ENCODE peak calls at places on chromosomes 3 and 15, in four cellular contexts. One of them, this sample, is unnamed.

GRCh38 chr3:50550079-50550736 is 17.3 kb downstream of the C3orf18 start:
- DNase-seq in HEK293T: peak; percentile 79
- DNase-seq in GM12878: no peak
- DNase-seq in K562: peak; percentile 66
- DNase-seq in this sample: peak; percentile 36

GRCh38 chr15:29944925-29945324 is 122.7 kb upstream of the TJP1 start:
- DNase-seq in HEK293T: no peak
- DNase-seq in GM12878: no peak
- DNase-seq in K562: no peak
- DNase-seq in this sample: no peak

GRCh38 chr15:90512281-90512680 is 17.4 kb upstream of the CRTC3 start:
- DNase-seq in HEK293T: no peak
- DNase-seq in GM12878: no peak
- DNase-seq in K562: no peak
- DNase-seq in this sample: no peak

GRCh38 chr3:62084558-62084957 is 288.8 kb downstream of the FEZF2 start:
- DNase-seq in HEK293T: no peak
- DNase-seq in GM12878: no peak
- DNase-seq in K562: no peak
- DNase-seq in this sample: no peak

GRCh38 chr3:102141096-102141912 is 292.0 kb downstream of the NFKBIZ start:
- DNase-seq in HEK293T: no peak
- DNase-seq in GM12878: no peak
- DNase-seq in K562: no peak
- DNase-seq in this sample: no peak

GRCh38 chr3:146088840-146089239 is 72.1 kb downstream of the PLOD2 start:
- DNase-seq in HEK293T: no peak
- DNase-seq in GM12878: no peak
- DNase-seq in K562: no peak
- DNase-seq in this sample: no peak

GRCh38 chr3:11820540-11821041 is 26.1 kb downstream of the TAMM41 start:
- DNase-seq in HEK293T: peak; percentile 15
- DNase-seq in GM12878: no peak
- DNase-seq in K562: no peak
- DNase-seq in this sample: no peak

GRCh38 chr15:68113273-68113672 is 59.2 kb downstream of the PIAS1 start:
- DNase-seq in HEK293T: no peak
- DNase-seq in GM12878: no peak
- DNase-seq in K562: no peak
- DNase-seq in this sample: peak; percentile 64

GRCh38 chr3:142966808-142967207 is 3.3 kb upstream of the PAQR9 start:
- DNase-seq in HEK293T: no peak
- DNase-seq in GM12878: no peak
- DNase-seq in K562: no peak
- DNase-seq in this sample: no peak

GRCh38 chr3:113769551-113769950 is 22.7 kb downstream of the ATP6V1A start:
- DNase-seq in HEK293T: no peak
- DNase-seq in GM12878: no peak
- DNase-seq in K562: peak; percentile 9
- DNase-seq in this sample: peak; percentile 13

GRCh38 chr3:157073810-157074209 is 86.1 kb downstream of the CCNL1 start:
- DNase-seq in HEK293T: no peak
- DNase-seq in GM12878: no peak
- DNase-seq in K562: no peak
- DNase-seq in this sample: no peak

GRCh38 chr3:143697975-143698374 is 150.3 kb downstream of the SLC9A9 start:
- DNase-seq in HEK293T: no peak
- DNase-seq in GM12878: no peak
- DNase-seq in K562: no peak
- DNase-seq in this sample: no peak

GRCh38 chr15:29093065-29093435 is 176.6 kb downstream of the NSMCE3 start:
- DNase-seq in HEK293T: no peak
- DNase-seq in GM12878: no peak
- DNase-seq in K562: no peak
- DNase-seq in this sample: no peak

GRCh38 chr3:129942296-129942695 is 32.2 kb upstream of the TRH start:
- DNase-seq in HEK293T: peak; percentile 81
- DNase-seq in GM12878: no peak
- DNase-seq in K562: peak; percentile 53
- DNase-seq in this sample: peak; percentile 58

GRCh38 chr3:28575748-28576589 is 227.3 kb upstream of the AZI2 start:
- DNase-seq in HEK293T: peak; percentile 63
- DNase-seq in GM12878: no peak
- DNase-seq in K562: no peak
- DNase-seq in this sample: no peak

GRCh38 chr15:31069360-31070000 is 32.0 kb downstream of the TRPM1 start:
- DNase-seq in HEK293T: no peak
- DNase-seq in GM12878: no peak
- DNase-seq in K562: no peak
- DNase-seq in this sample: peak; percentile 11

GRCh38 chr3:55728461-55729100 is 241.5 kb upstream of the WNT5A start:
- DNase-seq in HEK293T: no peak
- DNase-seq in GM12878: no peak
- DNase-seq in K562: no peak
- DNase-seq in this sample: no peak

GRCh38 chr3:143608966-143609365 is 239.3 kb downstream of the SLC9A9 start:
- DNase-seq in HEK293T: no peak
- DNase-seq in GM12878: no peak
- DNase-seq in K562: no peak
- DNase-seq in this sample: no peak

GRCh38 chr3:128337305-128337704 is 129.4 kb downstream of the DNAJB8 start:
- DNase-seq in HEK293T: no peak
- DNase-seq in GM12878: no peak
- DNase-seq in K562: no peak
- DNase-seq in this sample: no peak

GRCh38 chr3:117645561-117646242 is 936.1 kb downstream of the TUSC7 start:
- DNase-seq in HEK293T: no peak
- DNase-seq in GM12878: no peak
- DNase-seq in K562: no peak
- DNase-seq in this sample: no peak

GRCh38 chr3:16884748-16885587 is at the start of gene PLCL2:
- DNase-seq in HEK293T: peak; percentile 46
- DNase-seq in GM12878: no peak
- DNase-seq in K562: peak; percentile 56
- DNase-seq in this sample: no peak

GRCh38 chr15:62757535-62757934 is 285.0 kb upstream of the TPM1 start:
- DNase-seq in HEK293T: no peak
- DNase-seq in GM12878: no peak
- DNase-seq in K562: no peak
- DNase-seq in this sample: no peak

GRCh38 chr3:100709840-100710235 is 544 bp downstream of the TFG start:
- DNase-seq in HEK293T: peak; percentile 56
- DNase-seq in GM12878: no peak
- DNase-seq in K562: peak; percentile 75
- DNase-seq in this sample: no peak

GRCh38 chr3:8500208-8500961 is 1.2 kb upstream of the LMCD1 start:
- DNase-seq in HEK293T: no peak
- DNase-seq in GM12878: no peak
- DNase-seq in K562: no peak
- DNase-seq in this sample: peak; percentile 87

GRCh38 chr3:105388199-105388598 is 21.5 kb downstream of the ALCAM start:
- DNase-seq in HEK293T: no peak
- DNase-seq in GM12878: no peak
- DNase-seq in K562: no peak
- DNase-seq in this sample: no peak

GRCh38 chr3:25191703-25192102 is 236.4 kb upstream of the RARB start:
- DNase-seq in HEK293T: no peak
- DNase-seq in GM12878: no peak
- DNase-seq in K562: no peak
- DNase-seq in this sample: no peak

GRCh38 chr3:135503429-135504083 is 462.0 kb upstream of the PPP2R3A start:
- DNase-seq in HEK293T: peak; percentile 78
- DNase-seq in GM12878: peak; percentile 13
- DNase-seq in K562: peak; percentile 41
- DNase-seq in this sample: peak; percentile 20

GRCh38 chr3:178291971-178292370 is 244.3 kb upstream of the KCNMB2 start:
- DNase-seq in HEK293T: no peak
- DNase-seq in GM12878: no peak
- DNase-seq in K562: no peak
- DNase-seq in this sample: no peak

GRCh38 chr3:69994934-69995333 is 4.6 kb upstream of the SAMMSON start:
- DNase-seq in HEK293T: no peak
- DNase-seq in GM12878: no peak
- DNase-seq in K562: no peak
- DNase-seq in this sample: no peak

DNA sequence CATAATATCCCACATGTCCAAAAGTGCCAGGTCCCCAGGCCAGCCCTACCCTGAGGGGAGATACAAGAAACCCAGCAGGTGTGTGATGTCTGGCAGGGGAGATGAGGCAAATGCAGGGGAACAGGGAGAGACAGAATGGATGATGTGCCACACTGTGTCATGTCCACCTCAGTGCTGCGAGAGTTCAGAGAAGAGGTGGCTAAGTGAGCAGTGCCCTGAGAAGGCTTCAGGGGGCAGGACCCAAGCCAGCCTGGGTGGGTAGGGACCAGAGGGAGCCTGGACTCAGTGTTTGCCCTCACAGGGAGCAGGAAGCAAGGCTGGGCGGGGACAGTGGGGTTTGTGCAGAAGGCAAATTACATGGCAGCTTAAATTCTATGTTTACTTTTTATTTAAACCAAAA is 61.2 kb downstream of the KLHL6 start:
- DNase-seq in HEK293T: no peak
- DNase-seq in GM12878: no peak
- DNase-seq in K562: no peak
- DNase-seq in this sample: no peak
- TF ChIP-seq FOXK2 in HEK293T: no peak
- TF ChIP-seq FOXK2 in GM12878: no peak
- TF ChIP-seq FOXK2 in K562: no peak
- TF ChIP-seq FOXK2 in this sample: no peak

GRCh38 chr3:153096611-153097200 is 65.3 kb upstream of the RAP2B start:
- DNase-seq in HEK293T: no peak
- DNase-seq in GM12878: no peak
- DNase-seq in K562: no peak
- DNase-seq in this sample: no peak
- TF ChIP-seq FOXK2 in HEK293T: no peak
- TF ChIP-seq FOXK2 in GM12878: no peak
- TF ChIP-seq FOXK2 in K562: no peak
- TF ChIP-seq FOXK2 in this sample: no peak

GRCh38 chr3:71652786-71653419 is 69.4 kb upstream of the FOXP1 start:
- DNase-seq in HEK293T: peak; percentile 57
- DNase-seq in GM12878: peak; percentile 4
- DNase-seq in K562: peak; percentile 17
- DNase-seq in this sample: peak; percentile 50

GRCh38 chr3:71662553-71662952 is 62.6 kb downstream of the EIF4E3 start:
- DNase-seq in HEK293T: no peak
- DNase-seq in GM12878: no peak
- DNase-seq in K562: no peak
- DNase-seq in this sample: no peak

GRCh38 chr3:71659758-71660666 is 65.2 kb downstream of the EIF4E3 start:
- DNase-seq in HEK293T: no peak
- DNase-seq in GM12878: no peak
- DNase-seq in K562: no peak
- DNase-seq in this sample: no peak

GRCh38 chr3:71662056-71662455 is 63.1 kb downstream of the EIF4E3 start:
- DNase-seq in HEK293T: no peak
- DNase-seq in GM12878: no peak
- DNase-seq in K562: no peak
- DNase-seq in this sample: no peak

DNA sequence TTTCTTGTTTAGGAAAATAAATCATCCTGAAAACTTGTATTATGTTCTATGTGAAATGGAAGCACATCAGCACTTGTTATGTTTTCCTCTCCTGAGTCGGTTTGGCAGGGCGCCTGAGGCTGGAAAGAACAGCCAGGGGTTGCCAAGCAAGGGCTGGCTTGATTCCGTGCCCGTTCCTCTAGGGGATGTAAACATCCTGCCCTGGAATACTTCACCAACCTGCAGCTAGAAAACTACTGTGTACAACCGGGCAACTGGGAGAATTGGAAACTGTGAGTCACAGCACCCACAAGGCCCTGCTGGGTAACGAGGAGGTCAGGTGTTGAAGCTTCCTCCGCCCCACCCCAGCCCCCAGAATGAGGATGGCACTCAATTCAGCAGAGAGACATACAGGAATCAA is 67.1 kb downstream of the EIF4E3 start:
- DNase-seq in HEK293T: no peak
- DNase-seq in GM12878: no peak
- DNase-seq in K562: no peak
- DNase-seq in this sample: no peak
- TF ChIP-seq FOXK2 in HEK293T: no peak
- TF ChIP-seq FOXK2 in GM12878: no peak
- TF ChIP-seq FOXK2 in K562: no peak
- TF ChIP-seq FOXK2 in this sample: no peak

GRCh38 chr15:22939652-22940061 is 40.5 kb downstream of the CYFIP1 start:
- DNase-seq in HEK293T: no peak
- DNase-seq in GM12878: no peak
- DNase-seq in K562: no peak
- DNase-seq in this sample: no peak
- TF ChIP-seq FOXK2 in HEK293T: no peak
- TF ChIP-seq FOXK2 in GM12878: no peak
- TF ChIP-seq FOXK2 in K562: no peak
- TF ChIP-seq FOXK2 in this sample: no peak

DNA sequence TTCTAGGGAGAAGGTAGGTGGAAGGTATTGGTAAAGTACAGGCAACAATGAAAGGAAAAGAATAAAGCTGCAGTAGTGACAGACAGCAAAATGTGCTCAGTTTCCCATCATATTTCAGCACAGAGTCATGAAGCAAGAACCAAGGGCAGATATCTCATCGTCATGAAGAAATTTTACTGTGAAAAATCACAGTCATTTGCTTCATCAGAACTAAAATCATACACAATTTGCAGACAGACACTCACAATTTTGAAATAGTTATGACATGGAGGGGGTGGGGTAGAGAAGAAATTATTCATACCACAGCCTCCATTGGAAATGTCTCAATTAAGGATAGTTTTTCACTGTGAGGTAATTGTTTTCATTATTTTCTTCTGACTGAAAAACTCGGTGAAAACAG is 78.8 kb upstream of the CNTN3 start:
- DNase-seq in HEK293T: no peak
- DNase-seq in GM12878: no peak
- DNase-seq in K562: no peak
- DNase-seq in this sample: no peak
- TF ChIP-seq FOXK2 in HEK293T: no peak
- TF ChIP-seq FOXK2 in GM12878: no peak
- TF ChIP-seq FOXK2 in K562: no peak
- TF ChIP-seq FOXK2 in this sample: no peak

GRCh38 chr3:121852256-121852655 is 17.2 kb downstream of the EAF2 start:
- DNase-seq in HEK293T: no peak
- DNase-seq in GM12878: no peak
- DNase-seq in K562: no peak
- DNase-seq in this sample: no peak

DNA sequence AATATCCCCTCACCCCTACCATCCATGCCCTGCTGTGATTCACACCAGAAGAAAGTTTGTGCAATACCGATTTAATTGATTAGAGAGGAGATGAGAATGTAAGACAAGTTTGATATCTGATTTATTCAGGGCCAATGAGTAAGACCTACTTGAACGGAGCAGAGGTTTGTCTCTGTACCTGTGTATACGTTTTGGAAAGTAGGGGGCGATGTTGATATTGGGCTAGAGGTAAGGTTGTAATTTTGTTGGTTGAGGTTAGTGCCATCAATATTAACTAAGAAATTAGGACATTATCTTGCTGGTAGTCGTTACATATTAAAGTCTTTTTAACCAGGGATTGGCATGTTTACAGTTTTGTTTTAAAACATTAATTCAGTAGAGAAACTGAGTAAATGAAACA is 20.5 kb downstream of the EAF2 start:
- DNase-seq in HEK293T: peak; percentile 8
- DNase-seq in GM12878: no peak
- DNase-seq in K562: no peak
- DNase-seq in this sample: peak; percentile 15
- TF ChIP-seq FOXK2 in HEK293T: no peak
- TF ChIP-seq FOXK2 in GM12878: no peak
- TF ChIP-seq FOXK2 in K562: no peak
- TF ChIP-seq FOXK2 in this sample: no peak

GRCh38 chr3:159077860-159078259 is 276.0 kb downstream of the MFSD1 start:
- DNase-seq in HEK293T: no peak
- DNase-seq in GM12878: no peak
- DNase-seq in K562: no peak
- DNase-seq in this sample: no peak
- TF ChIP-seq FOXK2 in HEK293T: no peak
- TF ChIP-seq FOXK2 in GM12878: no peak
- TF ChIP-seq FOXK2 in K562: no peak
- TF ChIP-seq FOXK2 in this sample: no peak